ENCODE peak calls at places on chromosomes 4 and X, in ten cellular contexts. Y is NCI-H2081; C is A673; Q is NCI-H69; U is esophagus squamous epithelium; I is stimulated activated CD4-positive, alpha-beta T cell treated with anti-CD3 and anti-CD28 coated beads, Interleukin-4, amount 100 ng/mL, for 48 hours; L is GM12865; B is caudate nucleus; D is posterior vena cava; M is stimulated activated naive B cell treated with anti-CD40 and anti-IgM and Interleukin-4, amounts not matched to agents 10 μg/mL and 1 μg/mL and 100 μg/mL, for 72 hours. Z is an unnamed sample.

GRCh38 chr4:87073570-87074470 is 139.0 kb downstream of the AFF1 start:
- DNase-seq in Y (peak), C (peak), Q (peak), U (peak), I (peak), L (peak), B (no peak), D (no peak), M (peak), Z (no peak)

GRCh38 chr4:22389240-22389871 is 126.5 kb downstream of the ADGRA3 start:
- DNase-seq in Y (peak), C (peak), Q (peak), U (no peak), I (peak), L (peak), B (peak), D (no peak), M (peak), Z (no peak)

GRCh38 chr4:55297346-55297745 is 48.7 kb upstream of the SRD5A3 start:
- DNase-seq in Y (no peak), C (no peak), Q (peak), U (no peak), I (no peak), L (no peak), B (no peak), D (no peak), M (no peak), Z (no peak)

GRCh38 chr4:13559414-13559813 is 15.1 kb upstream of the NKX3-2 start:
- DNase-seq in Y (no peak), C (no peak), Q (no peak), U (no peak), I (no peak), L (no peak), B (no peak), D (no peak), M (no peak), Z (no peak)

GRCh38 chr4:39032218-39033085 is at the start of gene TMEM156:
- DNase-seq in Y (no peak), C (no peak), Q (no peak), U (no peak), I (no peak), L (peak), B (no peak), D (no peak), M (no peak), Z (no peak)

GRCh38 chr4:128275351-128275750 is 12.3 kb downstream of the PGRMC2 start:
- DNase-seq in Y (no peak), C (no peak), Q (no peak), U (no peak), I (no peak), L (no peak), B (no peak), D (no peak), M (no peak), Z (no peak)

GRCh38 chrX:131747173-131747572 is 203.3 kb downstream of the OR13H1 start:
- DNase-seq in Y (peak), C (peak), Q (peak), U (no peak), I (no peak), L (peak), B (peak), D (no peak), M (peak), Z (peak)

GRCh38 chr4:1010522-1011021 is 854 bp upstream of the FGFRL1 start:
- DNase-seq in Y (peak), C (peak), Q (peak), U (peak), I (peak), L (peak), B (no peak), D (peak), M (peak), Z (no peak)

GRCh38 chr4:152605031-152605430 is 69.1 kb upstream of the FBXW7 start:
- DNase-seq in Y (no peak), C (no peak), Q (peak), U (no peak), I (no peak), L (no peak), B (no peak), D (no peak), M (no peak), Z (no peak)

GRCh38 chr4:149884529-149885206 is 69.0 kb upstream of the IQCM start:
- DNase-seq in Y (no peak), C (no peak), Q (no peak), U (no peak), I (no peak), L (no peak), B (no peak), D (no peak), M (no peak), Z (no peak)

GRCh38 chrX:32455704-32456103 is 755.6 kb downstream of the DMD start:
- DNase-seq in Y (no peak), C (no peak), Q (no peak), U (no peak), I (no peak), L (no peak), B (no peak), D (no peak), M (no peak), Z (no peak)

GRCh38 chr4:25535278-25535677 is 120.4 kb upstream of the SLC34A2 start:
- DNase-seq in Y (peak), C (peak), Q (peak), U (no peak), I (no peak), L (no peak), B (no peak), D (no peak), M (no peak), Z (no peak)

GRCh38 chrX:54180403-54180802 is 2.7 kb downstream of the FAM120C start:
- DNase-seq in Y (no peak), C (no peak), Q (no peak), U (no peak), I (no peak), L (no peak), B (no peak), D (no peak), M (no peak), Z (no peak)

GRCh38 chr4:159010563-159011260 is 92.2 kb upstream of the RAPGEF2 start:
- DNase-seq in Y (peak), C (no peak), Q (peak), U (no peak), I (no peak), L (no peak), B (no peak), D (peak), M (no peak), Z (peak)

GRCh38 chrX:18537524-18537923 is 112.1 kb downstream of the CDKL5 start:
- DNase-seq in Y (no peak), C (no peak), Q (no peak), U (no peak), I (no peak), L (peak), B (no peak), D (no peak), M (no peak), Z (no peak)

GRCh38 chrX:10722804-10723364 is 102.5 kb upstream of the MID1 start:
- DNase-seq in Y (peak), C (peak), Q (peak), U (no peak), I (peak), L (peak), B (peak), D (no peak), M (peak), Z (peak)

GRCh38 chr4:41212221-41213203 is 1.8 kb downstream of the APBB2 start:
- DNase-seq in Y (peak), C (peak), Q (peak), U (no peak), I (no peak), L (peak), B (peak), D (no peak), M (no peak), Z (no peak)

GRCh38 chr4:23782778-23783455 is 106.9 kb downstream of the PPARGC1A start:
- DNase-seq in Y (no peak), C (no peak), Q (no peak), U (no peak), I (no peak), L (no peak), B (no peak), D (no peak), M (no peak), Z (no peak)

Z was measured in DMS 273 treated with DMSO at 0.1 percent for 48 hours.